ENCODE peak calls at places on chromosomes 13 and 19, in six cellular contexts. O, M, E, G, P and Q are unnamed samples.

GRCh38 chr13:109271991-109272454 is 514.4 kb downstream of the IRS2 start:
- DNase-seq in O (no peak), M (no peak), E (no peak), G (peak), P (no peak), Q (no peak)

GRCh38 chr13:25727250-25727649 is 324.6 kb downstream of the SHISA2 start:
- DNase-seq in O (no peak), M (no peak), E (no peak), G (no peak), P (no peak), Q (no peak)

GRCh38 chr19:43476606-43477005 is 11.2 kb upstream of the LYPD3 start:
- DNase-seq in O (no peak), M (no peak), E (peak), G (no peak), P (no peak), Q (no peak)

GRCh38 chr19:42284066-42284501 is 15.0 kb downstream of the CIC start:
- DNase-seq in O (peak), M (peak), E (peak), G (peak), P (peak), Q (peak)

GRCh38 chr19:45130888-45131615 is 29.7 kb downstream of the NKPD1 start:
- DNase-seq in O (no peak), M (no peak), E (no peak), G (peak), P (peak), Q (no peak)

GRCh38 chr13:61370520-61370919 is 45.1 kb downstream of the PCDH20 start:
- DNase-seq in O (no peak), M (no peak), E (no peak), G (no peak), P (peak), Q (no peak)

GRCh38 chr13:98389319-98389718 is 187.6 kb downstream of the STK24 start:
- DNase-seq in O (no peak), M (no peak), E (no peak), G (no peak), P (no peak), Q (no peak)

GRCh38 chr13:64278493-64278892 is 2862.8 kb upstream of the PCDH20 start:
- DNase-seq in O (no peak), M (no peak), E (peak), G (no peak), P (no peak), Q (no peak)

GRCh38 chr13:101751488-101751887 is 299.0 kb downstream of the ITGBL1 start:
- DNase-seq in O (no peak), M (no peak), E (peak), G (no peak), P (peak), Q (peak)

GRCh38 chr13:111533900-111534645 is 213.6 kb downstream of the TEX29 start:
- DNase-seq in O (no peak), M (no peak), E (no peak), G (no peak), P (no peak), Q (no peak)

GRCh38 chr19:2286402-2287140 is 4.6 kb upstream of the PEAK3 start:
- DNase-seq in O (no peak), M (no peak), E (no peak), G (no peak), P (no peak), Q (no peak)